ENCODE peak calls at places on chromosomes 4 and X, in eight cellular contexts. B is pancreas, T is right atrium auricular region, Y is tibial nerve, X is stomach, O is WERI-Rb-1, V is mammary epithelial cell, J is lower lobe of right lung. G is an unnamed sample.

GRCh38 chr4:22514001-22514400 is 1.9 kb downstream of the ADGRA3 start:
- DNase-seq in B (no peak), T (no peak), Y (no peak), X (no peak), O (no peak), V (peak; percentile 52), J (no peak), G (no peak)

GRCh38 chr4:113741971-113742370 is 19.6 kb downstream of the CAMK2D start:
- DNase-seq in B (no peak), T (no peak), Y (no peak), X (no peak), O (no peak), V (no peak), J (no peak), G (no peak)

GRCh38 chrX:39133971-39134370 is 332.7 kb downstream of the MID1IP1 start:
- DNase-seq in B (no peak), T (no peak), Y (no peak), X (peak; percentile 26), O (peak; percentile 79), V (no peak), J (no peak), G (no peak)

GRCh38 chr4:184263461-184263860 is 45.8 kb upstream of the ENPP6 start:
- DNase-seq in B (no peak), T (no peak), Y (no peak), X (no peak), O (no peak), V (no peak), J (no peak), G (no peak)

GRCh38 chr4:43066415-43066814 is 173.9 kb downstream of the GRXCR1 start:
- DNase-seq in B (no peak), T (no peak), Y (no peak), X (no peak), O (no peak), V (peak; percentile 21), J (no peak), G (no peak)

GRCh38 chr4:37892641-37893040 is 1.8 kb downstream of the TBC1D1 start:
- DNase-seq in B (no peak), T (no peak), Y (no peak), X (no peak), O (no peak), V (no peak), J (peak; percentile 54), G (peak; percentile 14)

GRCh38 chrX:46330981-46331380 is 214.2 kb downstream of the ZNF674 start:
- DNase-seq in B (no peak), T (no peak), Y (no peak), X (no peak), O (no peak), V (peak; percentile 76), J (no peak), G (no peak)

GRCh38 chr4:113784497-113785254 is 23.1 kb upstream of the CAMK2D start:
- DNase-seq in B (no peak), T (no peak), Y (no peak), X (no peak), O (no peak), V (peak; percentile 97), J (no peak), G (no peak)

GRCh38 chr4:112245383-112245782 is 13.8 kb downstream of the AP1AR start:
- DNase-seq in B (no peak), T (no peak), Y (no peak), X (no peak), O (no peak), V (no peak), J (no peak), G (no peak)

GRCh38 chrX:9942086-9942485 is 25.1 kb upstream of the CLDN34 start:
- DNase-seq in B (no peak), T (no peak), Y (no peak), X (no peak), O (no peak), V (no peak), J (no peak), G (no peak)

GRCh38 chr4:98706200-98706813 is 47.9 kb upstream of the TSPAN5 start:
- DNase-seq in B (no peak), T (no peak), Y (no peak), X (no peak), O (no peak), V (no peak), J (no peak), G (no peak)

GRCh38 chr4:102625232-102625930 is 124.2 kb downstream of the NFKB1 start:
- DNase-seq in B (no peak), T (no peak), Y (no peak), X (peak; percentile 54), O (peak; percentile 50), V (peak; percentile 50), J (peak; percentile 51), G (no peak)

DNA sequence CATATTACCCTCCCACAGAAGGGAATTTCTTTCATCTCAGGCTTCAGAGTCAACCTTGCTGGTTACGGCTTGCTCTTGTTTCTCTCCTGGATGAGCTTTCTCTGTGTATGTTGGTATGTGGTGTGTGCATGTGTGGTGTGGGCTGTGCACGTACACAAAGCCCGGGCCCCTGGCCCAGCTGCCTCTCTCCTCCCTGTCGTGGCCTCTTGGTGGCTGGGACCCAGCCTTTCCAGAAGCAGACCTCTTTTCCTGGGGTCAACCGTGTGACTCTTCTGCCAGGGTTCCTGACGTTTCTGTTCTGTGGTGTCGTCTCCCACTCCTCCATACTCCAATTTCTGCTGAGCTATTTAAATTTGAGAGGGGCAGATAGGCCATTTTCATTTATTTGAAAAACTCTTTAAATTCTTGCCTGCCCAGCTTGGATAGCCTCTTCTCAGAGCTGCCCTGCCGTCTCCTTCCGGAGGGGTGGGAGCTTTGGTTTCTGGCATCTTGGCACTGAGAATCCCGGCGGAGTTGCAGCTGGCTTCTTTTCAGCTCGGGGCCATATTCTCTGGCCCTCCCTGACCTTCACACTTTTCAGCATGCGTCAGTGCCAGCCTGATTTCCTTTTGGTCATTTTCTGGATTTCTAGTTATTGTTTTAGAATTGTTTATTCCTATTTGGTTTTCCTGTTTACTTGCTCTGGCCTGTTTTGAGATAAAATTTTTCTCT is 25.1 kb downstream of the FHDC1 start:
- DNase-seq in B (no peak), T (no peak), Y (no peak), X (no peak), O (no peak), V (no peak), J (no peak), G (no peak)
- H3K27ac ChIP-seq in B (no peak overlapping the region), T (no peak overlapping the region), Y (peak overlapping the region; percentile 16), X (peak overlapping the region; percentile 1), O (no peak overlapping the region), V (no peak overlapping the region), J (peak overlapping the region; percentile 46), G (no peak overlapping the region)

GRCh38 chrX:150594584-150594983 is 26.2 kb downstream of the MTM1 start:
- DNase-seq in B (no peak), T (no peak), Y (no peak), X (no peak), O (no peak), V (no peak), J (no peak), G (no peak)
- H3K27ac ChIP-seq in B (no peak overlapping the region), T (no peak overlapping the region), Y (no peak overlapping the region), X (no peak overlapping the region), O (no peak overlapping the region), V (no peak overlapping the region), J (no peak overlapping the region), G (no peak overlapping the region)

GRCh38 chr4:74444891-74445642 is at the start of gene AREG:
- DNase-seq in B (peak; percentile 84), T (peak; percentile 89), Y (peak; percentile 55), X (peak; percentile 90), O (peak; percentile 60), V (peak; percentile 92), J (peak; percentile 95), G (peak; percentile 21)
- H3K27ac ChIP-seq in B (peak within 1 kb of the TSS; percentile 39), T (peak within 1 kb of the TSS; percentile 85), Y (peak within 1 kb of the TSS; percentile 27), X (peak within 1 kb of the TSS; percentile 93), O (no peak within 1 kb of the TSS), V (peak within 1 kb of the TSS; percentile 99), J (peak within 1 kb of the TSS; percentile 87), G (no peak within 1 kb of the TSS)

GRCh38 chrX:120629667-120630537 is at the start of gene C1GALT1C1:
- DNase-seq in B (peak; percentile 94), T (peak; percentile 91), Y (peak; percentile 79), X (peak; percentile 91), O (peak; percentile 92), V (peak; percentile 90), J (peak; percentile 97), G (peak; percentile 82)
- H3K27ac ChIP-seq in B (peak within 1 kb of the TSS; percentile 89), T (peak within 1 kb of the TSS; percentile 90), Y (peak within 1 kb of the TSS; percentile 65), X (peak within 1 kb of the TSS; percentile 90), O (peak within 1 kb of the TSS; percentile 75), V (peak within 1 kb of the TSS; percentile 59), J (peak within 1 kb of the TSS; percentile 91), G (peak within 1 kb of the TSS; percentile 76)

GRCh38 chrX:41027388-41027787 is 57.9 kb upstream of the USP9X start:
- DNase-seq in B (no peak), T (no peak), Y (no peak), X (no peak), O (no peak), V (peak; percentile 67), J (no peak), G (no peak)
- H3K27ac ChIP-seq in B (no peak overlapping the region), T (no peak overlapping the region), Y (no peak overlapping the region), X (no peak overlapping the region), O (no peak overlapping the region), V (peak overlapping the region; percentile 3), J (no peak overlapping the region), G (no peak overlapping the region)

GRCh38 chr4:20433101-20433705 is 181.5 kb downstream of the SLIT2 start:
- DNase-seq in B (no peak), T (no peak), Y (no peak), X (no peak), O (no peak), V (no peak), J (no peak), G (no peak)
- H3K27ac ChIP-seq in B (no peak overlapping the region), T (no peak overlapping the region), Y (no peak overlapping the region), X (no peak overlapping the region), O (no peak overlapping the region), V (no peak overlapping the region), J (no peak overlapping the region), G (no peak overlapping the region)

GRCh38 chr4:39657465-39657864 is 18.8 kb upstream of the SMIM14 start:
- DNase-seq in B (no peak), T (no peak), Y (no peak), X (no peak), O (no peak), V (peak; percentile 8), J (no peak), G (no peak)
- H3K27ac ChIP-seq in B (no peak overlapping the region), T (no peak overlapping the region), Y (no peak overlapping the region), X (no peak overlapping the region), O (no peak overlapping the region), V (no peak overlapping the region), J (no peak overlapping the region), G (no peak overlapping the region)

DNA sequence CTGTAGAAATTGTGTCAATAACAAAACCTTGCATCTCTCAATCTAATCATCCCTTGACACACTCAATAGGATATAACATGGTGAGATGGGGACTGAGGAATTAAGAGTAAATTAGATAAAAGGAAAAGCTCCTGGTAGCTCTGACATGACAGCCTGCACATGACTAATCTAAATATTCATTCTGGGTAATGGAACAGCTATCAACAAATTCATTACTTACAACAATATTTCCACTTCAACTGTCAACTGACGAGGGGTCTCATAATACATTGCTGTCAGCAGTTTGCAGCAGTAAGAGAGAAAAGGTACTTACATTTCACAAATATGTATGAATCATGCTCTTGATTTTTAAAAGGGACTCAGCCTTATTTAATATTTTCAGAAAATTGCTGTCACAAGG is 99.4 kb upstream of the TMEM150C start:
- DNase-seq in B (no peak), T (no peak), Y (no peak), X (no peak), O (no peak), V (no peak), J (no peak), G (no peak)
- H3K27ac ChIP-seq in B (no peak overlapping the region), T (no peak overlapping the region), Y (no peak overlapping the region), X (no peak overlapping the region), O (no peak overlapping the region), V (no peak overlapping the region), J (no peak overlapping the region), G (no peak overlapping the region)

G was measured in substantia nigra.